ENCODE peak calls at places on chromosomes 13 and 19, in seven cellular contexts. L is HCT116, A is GM23338, Y is PC-3, G is GM23248, M is PC-9, U is OCI-LY7. B is an unnamed sample.
A peak's percentile ranks its signal among the peaks of the same experiment; 100 is the strongest.

GRCh38 chr13:24271611-24272451 is 37.5 kb upstream of the C1QTNF9 start:
- DNase-seq in L (no peak), A (no peak), Y (no peak), G (peak; percentile 66), M (peak; percentile 47), U (no peak), B (no peak)

GRCh38 chr13:31350560-31350959 is 150.8 kb downstream of the B3GLCT start:
- DNase-seq in L (no peak), A (peak; percentile 33), Y (no peak), G (peak; percentile 23), M (no peak), U (no peak), B (no peak)

GRCh38 chr19:1465191-1466016 is 13.6 kb downstream of the C19orf25 start:
- DNase-seq in L (no peak), A (peak; percentile 78), Y (no peak), G (no peak), M (no peak), U (no peak), B (no peak)

GRCh38 chr13:91904597-91904996 is 506.2 kb downstream of the GPC5 start:
- DNase-seq in L (no peak), A (no peak), Y (no peak), G (no peak), M (no peak), U (peak; percentile 45), B (no peak)

GRCh38 chr13:79779761-79780160 is 298.8 kb downstream of the NDFIP2 start:
- DNase-seq in L (no peak), A (no peak), Y (peak; percentile 37), G (peak; percentile 90), M (no peak), U (no peak), B (no peak)

GRCh38 chr13:109363431-109363830 is 423.0 kb downstream of the IRS2 start:
- DNase-seq in L (no peak), A (no peak), Y (no peak), G (no peak), M (no peak), U (no peak), B (no peak)

GRCh38 chr13:35724480-35724879 is 248.0 kb upstream of the MAB21L1 start:
- DNase-seq in L (no peak), A (no peak), Y (no peak), G (peak; percentile 46), M (no peak), U (no peak), B (no peak)

GRCh38 chr19:41957838-41958366 is 1.2 kb downstream of the RABAC1 start:
- DNase-seq in L (peak; percentile 79), A (peak; percentile 94), Y (peak; percentile 87), G (peak; percentile 90), M (peak; percentile 84), U (peak; percentile 80), B (peak; percentile 85)

GRCh38 chr19:46818812-46819211 is 30.4 kb upstream of the SLC1A5 start:
- DNase-seq in L (no peak), A (peak; percentile 69), Y (peak; percentile 19), G (peak; percentile 17), M (no peak), U (peak; percentile 29), B (peak; percentile 78)

GRCh38 chr13:91346848-91347211 is 657 bp upstream of the MIR17HG start:
- DNase-seq in L (no peak), A (peak; percentile 34), Y (peak; percentile 13), G (peak; percentile 30), M (no peak), U (peak; percentile 97), B (peak; percentile 71)

GRCh38 chr13:43846496-43846895 is 33.0 kb downstream of the CCDC122 start:
- DNase-seq in L (no peak), A (no peak), Y (no peak), G (peak; percentile 78), M (no peak), U (no peak), B (no peak)

GRCh38 chr19:47074621-47075020 is 26.2 kb upstream of the TMEM160 start:
- DNase-seq in L (no peak), A (no peak), Y (no peak), G (no peak), M (no peak), U (no peak), B (no peak)

GRCh38 chr19:44905437-44906160 is at the start of gene APOE:
- DNase-seq in L (no peak), A (peak; percentile 91), Y (no peak), G (peak; percentile 18), M (peak; percentile 29), U (no peak), B (no peak)
- H2AFZ ChIP-seq in L (no peak within 1 kb of the TSS), A (peak within 1 kb of the TSS; percentile 38), Y (no peak within 1 kb of the TSS), G (peak within 1 kb of the TSS; percentile 7), M (no peak within 1 kb of the TSS), U (no peak within 1 kb of the TSS), B (no peak within 1 kb of the TSS)

GRCh38 chr19:39550197-39550596 is 10.2 kb upstream of the EID2 start:
- DNase-seq in L (no peak), A (no peak), Y (no peak), G (no peak), M (no peak), U (no peak), B (no peak)
- H3K4me1 ChIP-seq in L (no peaks in the 10 kb centered on the region), A (no peaks in the 10 kb centered on the region), Y (no peaks in the 10 kb centered on the region), G (no peaks in the 10 kb centered on the region), M (no peaks in the 10 kb centered on the region), U (peaks cover 10% of the 10 kb centered on the region), B (peaks cover 29% of the 10 kb centered on the region)

DNA sequence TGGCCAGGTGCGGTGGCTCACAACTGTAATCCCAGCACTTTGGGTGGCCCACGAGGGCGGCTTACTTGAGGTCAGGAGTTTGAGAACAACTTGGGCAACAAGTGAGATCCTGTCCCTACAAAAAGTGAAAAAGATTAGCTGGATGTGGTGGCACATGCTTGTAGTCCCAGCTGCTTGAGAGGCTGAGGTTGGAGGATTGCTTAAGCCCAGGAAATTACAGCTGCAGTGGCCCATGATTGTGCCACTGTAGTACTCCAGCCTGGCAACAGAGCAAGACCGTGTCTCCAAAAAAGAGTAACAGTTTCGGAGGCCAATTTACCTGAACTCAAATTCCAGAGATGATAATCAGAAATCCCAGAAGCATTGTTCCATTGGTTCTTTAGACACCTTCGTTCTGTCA is 4.4 kb downstream of the ZNF473 start:
- DNase-seq in L (no peak), A (no peak), Y (no peak), G (no peak), M (no peak), U (no peak), B (no peak)
- H3K9me2 ChIP-seq in L (no peaks in the 10 kb centered on the region), A (no peaks in the 10 kb centered on the region), Y (no peaks in the 10 kb centered on the region), G (no peaks in the 10 kb centered on the region), M (no peaks in the 10 kb centered on the region), U (no peaks in the 10 kb centered on the region), B (no peaks in the 10 kb centered on the region)

GRCh38 chr13:105471683-105472082 is 1063.8 kb downstream of the EFNB2 start:
- DNase-seq in L (no peak), A (no peak), Y (no peak), G (no peak), M (no peak), U (no peak), B (no peak)

GRCh38 chr13:105474983-105475382 is 1060.5 kb downstream of the EFNB2 start:
- DNase-seq in L (no peak), A (peak; percentile 39), Y (no peak), G (no peak), M (no peak), U (no peak), B (no peak)
- H2AFZ ChIP-seq in L (peak overlapping the region; percentile 67), A (peak overlapping the region; percentile 25), Y (no peak overlapping the region), G (no peak overlapping the region), M (peak overlapping the region; percentile 47), U (no peak overlapping the region), B (no peak overlapping the region)

GRCh38 chr19:3440082-3440481 is 40.2 kb downstream of the SMIM24 start:
- DNase-seq in L (no peak), A (peak; percentile 91), Y (peak; percentile 42), G (peak; percentile 44), M (peak; percentile 12), U (peak; percentile 50), B (peak; percentile 89)
- H3K4me1 ChIP-seq in L (peaks cover 9% of the 10 kb centered on the region), A (peaks cover 6% of the 10 kb centered on the region), Y (peaks cover 4% of the 10 kb centered on the region), G (no peaks in the 10 kb centered on the region), M (no peaks in the 10 kb centered on the region), U (no peaks in the 10 kb centered on the region), B (peaks cover 4% of the 10 kb centered on the region)

GRCh38 chr19:18230941-18231734 is 4.9 kb upstream of the PDE4C start:
- DNase-seq in L (no peak), A (peak; percentile 34), Y (no peak), G (peak; percentile 23), M (no peak), U (no peak), B (no peak)

GRCh38 chr19:18233224-18233825 is 7.1 kb upstream of the PDE4C start:
- DNase-seq in L (no peak), A (peak; percentile 93), Y (peak; percentile 69), G (peak; percentile 68), M (peak; percentile 62), U (peak; percentile 37), B (peak; percentile 80)

GRCh38 chr19:18232540-18233223 is 6.4 kb upstream of the PDE4C start:
- DNase-seq in L (no peak), A (peak; percentile 92), Y (no peak), G (peak; percentile 38), M (no peak), U (no peak), B (no peak)

GRCh38 chr19:18231775-18232174 is 5.5 kb upstream of the PDE4C start:
- DNase-seq in L (no peak), A (peak; percentile 77), Y (no peak), G (no peak), M (no peak), U (peak; percentile 84), B (peak; percentile 78)

DNA sequence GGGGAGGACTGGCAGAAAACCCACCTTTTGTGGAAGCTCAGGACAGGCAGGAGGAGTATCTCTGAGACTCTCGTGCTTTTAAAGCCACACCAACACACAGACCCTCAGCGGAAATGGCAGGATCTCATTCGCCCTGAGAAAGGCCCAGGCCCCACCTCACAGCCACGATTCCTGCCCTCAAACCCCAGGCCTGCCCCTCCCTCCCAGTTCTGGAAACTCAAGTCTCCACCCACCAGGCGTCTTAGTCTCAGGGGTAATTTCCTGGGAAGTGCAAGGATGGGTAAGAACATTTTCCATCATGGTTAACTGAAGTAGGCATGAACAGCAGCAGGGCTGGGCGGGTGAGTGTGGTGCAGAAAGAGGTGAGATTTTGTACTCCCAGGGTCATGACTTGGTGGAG is 8.0 kb upstream of the PDE4C start:
- DNase-seq in L (no peak), A (peak; percentile 24), Y (no peak), G (no peak), M (no peak), U (no peak), B (no peak)
- H3K9me2 ChIP-seq in L (no peaks in the 10 kb centered on the region), A (no peaks in the 10 kb centered on the region), Y (no peaks in the 10 kb centered on the region), G (no peaks in the 10 kb centered on the region), M (no peaks in the 10 kb centered on the region), U (no peaks in the 10 kb centered on the region), B (no peaks in the 10 kb centered on the region)

DNA sequence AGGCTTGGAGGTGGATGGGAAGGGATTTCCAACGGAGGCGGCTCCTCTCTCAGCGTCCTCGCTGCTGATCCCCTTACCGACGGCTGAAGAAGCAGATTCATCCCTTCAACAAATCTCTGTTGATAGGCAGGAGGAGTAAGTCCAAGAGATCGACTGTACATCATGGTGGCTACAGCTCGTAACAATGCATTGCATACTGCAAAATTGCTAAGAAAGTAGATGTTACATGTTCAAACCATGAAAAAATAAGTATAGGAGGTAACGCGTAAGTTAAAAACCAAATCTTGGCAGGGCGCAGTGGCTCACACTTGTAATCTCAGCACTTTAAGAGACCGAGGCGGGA is 468 bp upstream of the SLC39A3 start:
- DNase-seq in L (no peak), A (no peak), Y (no peak), G (no peak), M (no peak), U (no peak), B (no peak)
- H2AFZ ChIP-seq in L (no peak overlapping the region), A (no peak overlapping the region), Y (peak overlapping the region; percentile 40), G (no peak overlapping the region), M (no peak overlapping the region), U (peak overlapping the region; percentile 65), B (peak overlapping the region; percentile 99)

B was measured in Karpas-422.